ENCODE peak calls at places on chromosomes 3 and 15, in five cellular contexts. L is mesenchymal stem cell, N is H1, M is trophoblast cell, F is neuronal stem cell. Y is an unnamed sample.

GRCh38 chr3:161946443-161946960 is 449.9 kb downstream of the OTOL1 start:
- DNase-seq in N (no peak), L (no peak), F (no peak), M (no peak), Y (no peak)

GRCh38 chr3:157464283-157464682 is 27.6 kb downstream of the PTX3 start:
- DNase-seq in M (no peak), N (no peak), L (peak), F (no peak), Y (no peak)

GRCh38 chr3:194773216-194773615 is 87.5 kb downstream of the FAM43A start:
- DNase-seq in N (no peak), F (no peak), L (peak), M (no peak), Y (no peak)

GRCh38 chr15:72368895-72369294 is 6.9 kb downstream of the HEXA start:
- DNase-seq in F (no peak), N (no peak), L (no peak), M (no peak), Y (no peak)

GRCh38 chr3:195881276-195881988 is 26.9 kb downstream of the TNK2 start:
- DNase-seq in N (no peak), M (no peak), L (no peak), F (no peak), Y (no peak)

GRCh38 chr15:42110367-42110766 is 16.0 kb upstream of the PLA2G4D start:
- DNase-seq in L (no peak), N (no peak), F (no peak), M (no peak), Y (no peak)

GRCh38 chr3:51434746-51435323 is 43.8 kb downstream of the RBM15B start:
- DNase-seq in M (peak), N (peak), F (peak), L (peak), Y (peak)

GRCh38 chr15:40511472-40512133 is 40.8 kb downstream of the CHST14 start:
- DNase-seq in M (peak), L (peak), N (peak), F (no peak), Y (peak)

GRCh38 chr3:108404409-108404808 is 106.0 kb downstream of the MYH15 start:
- DNase-seq in L (peak), N (no peak), M (no peak), F (no peak), Y (no peak)

DNA sequence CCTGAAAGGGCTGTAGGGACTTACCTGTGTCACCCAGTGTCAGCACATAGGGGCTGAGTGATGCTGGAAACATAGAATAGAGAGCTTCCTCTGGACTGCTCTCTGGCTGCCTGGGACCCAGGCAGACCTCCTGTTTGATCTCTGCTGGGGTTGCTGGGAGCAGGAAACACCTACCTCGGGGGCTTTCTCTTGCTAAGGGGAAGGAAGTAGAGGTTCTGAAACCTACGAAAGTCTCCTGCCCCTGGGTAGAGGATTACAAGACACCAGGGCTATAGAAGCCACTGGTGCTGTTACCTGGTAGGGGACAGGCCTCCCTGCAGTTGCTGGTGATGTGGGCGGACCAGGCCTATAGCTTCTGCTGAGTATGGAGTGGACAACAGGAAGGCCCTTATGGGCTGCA is 81.7 kb downstream of the DHX30 start:
- DNase-seq in F (no peak), N (no peak), M (no peak), L (no peak), Y (no peak)
- H2BK12ac ChIP-seq in F (no peak), N (no peak), M (no peak), L (no peak), Y (no peak)

DNA sequence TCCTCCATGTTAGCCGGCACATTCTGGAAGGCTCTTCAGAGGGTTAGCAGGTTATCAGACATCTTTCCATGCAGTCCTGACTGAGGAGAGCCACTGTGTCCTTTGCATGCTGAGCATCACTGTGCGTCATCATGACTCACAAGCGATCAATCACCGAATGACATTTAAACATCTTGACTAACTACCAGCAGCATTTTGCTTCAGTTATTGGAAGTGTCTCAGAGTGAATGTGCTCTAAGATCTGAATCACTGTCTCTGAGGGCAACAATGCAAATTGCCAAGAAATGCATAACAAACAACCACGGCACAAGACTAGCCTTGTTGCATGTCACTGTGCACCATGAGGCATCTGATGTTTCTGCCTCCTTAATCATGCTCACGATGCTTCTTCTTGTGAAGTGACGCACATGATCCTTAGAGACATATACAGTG is 18.3 kb upstream of the ATP8B4 start:
- DNase-seq in F (no peak), N (no peak), L (peak), M (peak), Y (no peak)
- H3K4ac ChIP-seq in F (no peak), N (no peak), L (no peak), M (no peak), Y (no peak)

DNA sequence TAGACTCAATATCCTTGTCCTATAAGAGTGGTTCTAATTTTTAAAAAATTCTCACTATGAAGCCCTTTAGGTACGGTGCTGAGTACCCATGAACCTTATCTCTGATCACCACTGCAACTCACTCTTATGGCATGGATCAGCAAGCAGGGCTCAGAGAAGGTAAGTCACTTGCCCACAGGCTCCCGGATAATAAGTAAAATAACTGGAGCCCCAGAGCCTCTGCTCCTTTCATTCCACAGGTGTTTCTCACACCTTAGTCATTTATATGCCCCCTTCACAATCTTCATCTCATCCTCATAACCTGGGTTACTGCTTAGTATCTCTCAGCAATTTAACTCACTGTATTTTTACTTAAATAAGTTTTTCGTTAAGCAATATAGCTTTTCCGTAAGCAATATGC is 28.4 kb upstream of the AKAP13 start:
- DNase-seq in M (peak), F (no peak), L (no peak), N (no peak), Y (no peak)
- H3K4me2 ChIP-seq in M (no peak), F (no peak), L (no peak), N (no peak), Y (no peak)

GRCh38 chr15:58465866-58466517 is 34.2 kb downstream of the LIPC start:
- DNase-seq in L (no peak), N (no peak), F (no peak), M (no peak), Y (no peak)
- H2BK12ac ChIP-seq in L (no peak), N (no peak), F (no peak), M (no peak), Y (no peak)

GRCh38 chr15:80585544-80586018 is 109.5 kb upstream of the ABHD17C start:
- DNase-seq in M (peak), L (no peak), F (no peak), N (no peak), Y (peak)
- H3K4ac ChIP-seq in M (no peak), L (no peak), F (no peak), N (no peak), Y (no peak)

DNA sequence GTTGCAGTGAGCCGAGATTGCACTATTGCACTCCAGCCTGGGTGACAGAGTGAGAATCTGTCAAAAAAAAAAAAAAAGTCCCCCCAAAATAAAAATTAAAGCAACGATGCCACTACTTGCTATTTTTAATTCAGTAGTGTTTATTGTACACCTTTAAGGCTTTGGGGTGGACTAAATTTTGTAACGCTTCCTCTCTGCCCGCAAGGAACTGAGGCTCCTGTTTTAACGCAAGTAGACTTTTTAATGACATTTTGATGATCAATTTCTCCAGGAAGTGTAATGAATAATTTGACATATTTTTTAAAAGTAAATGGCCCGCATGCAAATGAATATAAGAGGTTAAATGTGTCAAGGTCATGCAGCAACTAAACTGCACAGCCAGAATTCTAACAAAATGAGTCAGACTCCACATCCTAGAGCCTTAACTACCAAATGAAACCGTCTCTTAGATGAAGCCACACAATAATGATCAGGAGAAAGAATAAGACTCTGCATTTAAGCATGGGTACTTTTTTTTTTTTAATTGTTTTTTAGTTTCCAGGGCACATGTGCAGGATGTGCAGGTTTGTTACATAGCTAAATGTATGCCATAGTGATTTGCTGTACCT is 96.8 kb upstream of the LMOD3 start:
- DNase-seq in F (no peak), L (no peak), N (no peak), M (no peak), Y (no peak)
- H3K4me2 ChIP-seq in F (no peak), L (no peak), N (no peak), M (no peak), Y (no peak)